ENCODE peak calls at places on chromosomes 6 and 20, in seven cellular contexts. One of them, this sample, is unnamed.

GRCh38 chr6:84764332-84765049 is at the start of gene TBX18:
- DNase-seq in GM12878: no peak
- DNase-seq in GM12892: no peak
- DNase-seq in H1: peak
- DNase-seq in HepG2: peak
- DNase-seq in K562: peak
- DNase-seq in SK-N-SH: peak
- DNase-seq in this sample: no peak

GRCh38 chr20:50405235-50405914 is 104.8 kb upstream of the PTPN1 start:
- DNase-seq in GM12878: no peak
- DNase-seq in GM12892: no peak
- DNase-seq in H1: no peak
- DNase-seq in HepG2: peak
- DNase-seq in K562: no peak
- DNase-seq in SK-N-SH: no peak
- DNase-seq in this sample: no peak

GRCh38 chr6:46947497-46947896 is 25.8 kb upstream of the ADGRF5 start:
- DNase-seq in GM12878: no peak
- DNase-seq in GM12892: no peak
- DNase-seq in H1: no peak
- DNase-seq in HepG2: no peak
- DNase-seq in K562: no peak
- DNase-seq in SK-N-SH: no peak
- DNase-seq in this sample: no peak

GRCh38 chr6:34115396-34116314 is 30.2 kb downstream of the GRM4 start:
- DNase-seq in GM12878: no peak
- DNase-seq in GM12892: peak
- DNase-seq in H1: peak
- DNase-seq in HepG2: no peak
- DNase-seq in K562: peak
- DNase-seq in SK-N-SH: no peak
- DNase-seq in this sample: peak

GRCh38 chr6:95973976-95974375 is 41.8 kb upstream of the FUT9 start:
- DNase-seq in GM12878: no peak
- DNase-seq in GM12892: no peak
- DNase-seq in H1: no peak
- DNase-seq in HepG2: no peak
- DNase-seq in K562: no peak
- DNase-seq in SK-N-SH: no peak
- DNase-seq in this sample: no peak

GRCh38 chr20:9235518-9235917 is 166.6 kb downstream of the PLCB4 start:
- DNase-seq in GM12878: no peak
- DNase-seq in GM12892: no peak
- DNase-seq in H1: no peak
- DNase-seq in HepG2: no peak
- DNase-seq in K562: no peak
- DNase-seq in SK-N-SH: no peak
- DNase-seq in this sample: no peak

GRCh38 chr6:156883497-156884252 is 106.5 kb downstream of the ARID1B start:
- DNase-seq in GM12878: no peak
- DNase-seq in GM12892: no peak
- DNase-seq in H1: no peak
- DNase-seq in HepG2: no peak
- DNase-seq in K562: no peak
- DNase-seq in SK-N-SH: no peak
- DNase-seq in this sample: no peak

GRCh38 chr20:49887251-49887827 is 28.0 kb downstream of the SPATA2 start:
- DNase-seq in GM12878: no peak
- DNase-seq in GM12892: no peak
- DNase-seq in H1: no peak
- DNase-seq in HepG2: no peak
- DNase-seq in K562: no peak
- DNase-seq in SK-N-SH: no peak
- DNase-seq in this sample: no peak

GRCh38 chr6:991192-991591 is 298.3 kb upstream of the EXOC2 start:
- DNase-seq in GM12878: no peak
- DNase-seq in GM12892: no peak
- DNase-seq in H1: no peak
- DNase-seq in HepG2: no peak
- DNase-seq in K562: no peak
- DNase-seq in SK-N-SH: no peak
- DNase-seq in this sample: no peak

GRCh38 chr6:84469144-84469543 is 241.7 kb upstream of the CEP162 start:
- DNase-seq in GM12878: no peak
- DNase-seq in GM12892: no peak
- DNase-seq in H1: no peak
- DNase-seq in HepG2: no peak
- DNase-seq in K562: no peak
- DNase-seq in SK-N-SH: no peak
- DNase-seq in this sample: no peak

GRCh38 chr6:8000080-8001035 is 63.8 kb downstream of the BLOC1S5 start:
- DNase-seq in GM12878: no peak
- DNase-seq in GM12892: no peak
- DNase-seq in H1: no peak
- DNase-seq in HepG2: no peak
- DNase-seq in K562: no peak
- DNase-seq in SK-N-SH: no peak
- DNase-seq in this sample: no peak

DNA sequence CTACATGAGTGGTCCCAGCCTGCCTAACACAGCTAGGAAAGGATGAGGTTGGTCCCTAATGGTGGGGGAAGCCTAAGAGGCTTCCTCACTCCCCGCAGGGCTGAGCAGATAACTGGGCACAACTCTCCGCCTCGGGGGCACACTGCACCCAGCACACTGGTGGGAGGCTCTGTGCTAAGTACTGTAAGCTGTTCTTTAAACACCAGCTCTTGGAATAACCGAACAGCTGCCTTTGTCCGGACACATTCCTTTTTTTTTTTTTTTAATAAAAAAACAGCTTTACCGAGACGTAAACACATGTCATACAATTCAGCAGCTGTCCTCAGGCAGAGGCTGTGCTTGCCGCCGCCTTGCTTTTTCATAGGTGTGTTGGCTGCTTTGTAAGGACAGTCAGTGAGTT is 6.9 kb downstream of the PSMG4 start:
- DNase-seq in GM12878: no peak
- DNase-seq in GM12892: no peak
- DNase-seq in H1: no peak
- DNase-seq in HepG2: no peak
- DNase-seq in K562: no peak
- DNase-seq in SK-N-SH: no peak
- DNase-seq in this sample: no peak
- TF ChIP-seq TAF1 in GM12878: no peak
- TF ChIP-seq TAF1 in GM12892: no peak
- TF ChIP-seq TAF1 in H1: no peak
- TF ChIP-seq TAF1 in HepG2: no peak
- TF ChIP-seq TAF1 in K562: no peak
- TF ChIP-seq TAF1 in SK-N-SH: no peak
- TF ChIP-seq TAF1 in this sample: no peak

GRCh38 chr6:4125500-4125899 is 9.9 kb downstream of the ECI2 start:
- DNase-seq in GM12878: no peak
- DNase-seq in GM12892: no peak
- DNase-seq in H1: no peak
- DNase-seq in HepG2: no peak
- DNase-seq in K562: no peak
- DNase-seq in SK-N-SH: no peak
- DNase-seq in this sample: no peak

GRCh38 chr6:4128748-4129147 is 6.6 kb downstream of the ECI2 start:
- DNase-seq in GM12878: no peak
- DNase-seq in GM12892: no peak
- DNase-seq in H1: no peak
- DNase-seq in HepG2: no peak
- DNase-seq in K562: peak
- DNase-seq in SK-N-SH: no peak
- DNase-seq in this sample: no peak

GRCh38 chr6:4124361-4124760 is 11.0 kb downstream of the ECI2 start:
- DNase-seq in GM12878: no peak
- DNase-seq in GM12892: no peak
- DNase-seq in H1: no peak
- DNase-seq in HepG2: no peak
- DNase-seq in K562: peak
- DNase-seq in SK-N-SH: no peak
- DNase-seq in this sample: no peak

GRCh38 chr6:4128072-4128471 is 7.3 kb downstream of the ECI2 start:
- DNase-seq in GM12878: no peak
- DNase-seq in GM12892: no peak
- DNase-seq in H1: no peak
- DNase-seq in HepG2: no peak
- DNase-seq in K562: no peak
- DNase-seq in SK-N-SH: no peak
- DNase-seq in this sample: no peak

GRCh38 chr6:4125933-4126864 is 9.2 kb downstream of the ECI2 start:
- DNase-seq in GM12878: no peak
- DNase-seq in GM12892: no peak
- DNase-seq in H1: no peak
- DNase-seq in HepG2: peak
- DNase-seq in K562: no peak
- DNase-seq in SK-N-SH: no peak
- DNase-seq in this sample: no peak
- TF ChIP-seq TAF1 in GM12878: no peak
- TF ChIP-seq TAF1 in GM12892: no peak
- TF ChIP-seq TAF1 in H1: no peak
- TF ChIP-seq TAF1 in HepG2: no peak
- TF ChIP-seq TAF1 in K562: no peak
- TF ChIP-seq TAF1 in SK-N-SH: no peak
- TF ChIP-seq TAF1 in this sample: no peak

GRCh38 chr6:30735668-30736314 is 6.7 kb downstream of the FLOT1 start:
- DNase-seq in GM12878: peak
- DNase-seq in GM12892: no peak
- DNase-seq in H1: no peak
- DNase-seq in HepG2: no peak
- DNase-seq in K562: no peak
- DNase-seq in SK-N-SH: no peak
- DNase-seq in this sample: no peak
- TF ChIP-seq TAF1 in GM12878: no peak
- TF ChIP-seq TAF1 in GM12892: no peak
- TF ChIP-seq TAF1 in H1: no peak
- TF ChIP-seq TAF1 in HepG2: no peak
- TF ChIP-seq TAF1 in K562: no peak
- TF ChIP-seq TAF1 in SK-N-SH: no peak
- TF ChIP-seq TAF1 in this sample: no peak

GRCh38 chr6:3247255-3248146 is 11.2 kb upstream of the PSMG4 start:
- DNase-seq in GM12878: no peak
- DNase-seq in GM12892: no peak
- DNase-seq in H1: peak
- DNase-seq in HepG2: peak
- DNase-seq in K562: peak
- DNase-seq in SK-N-SH: peak
- DNase-seq in this sample: no peak
- TF ChIP-seq TAF1 in GM12878: no peak
- TF ChIP-seq TAF1 in GM12892: no peak
- TF ChIP-seq TAF1 in H1: peak
- TF ChIP-seq TAF1 in HepG2: no peak
- TF ChIP-seq TAF1 in K562: no peak
- TF ChIP-seq TAF1 in SK-N-SH: peak
- TF ChIP-seq TAF1 in this sample: no peak

GRCh38 chr20:47687095-47687987 is 97.9 kb downstream of the SULF2 start:
- DNase-seq in GM12878: no peak
- DNase-seq in GM12892: no peak
- DNase-seq in H1: no peak
- DNase-seq in HepG2: no peak
- DNase-seq in K562: no peak
- DNase-seq in SK-N-SH: no peak
- DNase-seq in this sample: no peak

GRCh38 chr20:47686545-47686944 is 98.7 kb downstream of the SULF2 start:
- DNase-seq in GM12878: no peak
- DNase-seq in GM12892: no peak
- DNase-seq in H1: no peak
- DNase-seq in HepG2: no peak
- DNase-seq in K562: no peak
- DNase-seq in SK-N-SH: no peak
- DNase-seq in this sample: no peak

GRCh38 chr20:47682916-47683315 is 102.4 kb downstream of the SULF2 start:
- DNase-seq in GM12878: no peak
- DNase-seq in GM12892: no peak
- DNase-seq in H1: no peak
- DNase-seq in HepG2: no peak
- DNase-seq in K562: no peak
- DNase-seq in SK-N-SH: no peak
- DNase-seq in this sample: no peak

GRCh38 chr20:47681977-47682812 is 103.1 kb downstream of the SULF2 start:
- DNase-seq in GM12878: no peak
- DNase-seq in GM12892: no peak
- DNase-seq in H1: no peak
- DNase-seq in HepG2: peak
- DNase-seq in K562: no peak
- DNase-seq in SK-N-SH: no peak
- DNase-seq in this sample: no peak

GRCh38 chr20:47684306-47685080 is 100.8 kb downstream of the SULF2 start:
- DNase-seq in GM12878: no peak
- DNase-seq in GM12892: no peak
- DNase-seq in H1: no peak
- DNase-seq in HepG2: peak
- DNase-seq in K562: no peak
- DNase-seq in SK-N-SH: no peak
- DNase-seq in this sample: no peak
- TF ChIP-seq TAF1 in GM12878: no peak
- TF ChIP-seq TAF1 in GM12892: no peak
- TF ChIP-seq TAF1 in H1: no peak
- TF ChIP-seq TAF1 in HepG2: no peak
- TF ChIP-seq TAF1 in K562: no peak
- TF ChIP-seq TAF1 in SK-N-SH: no peak
- TF ChIP-seq TAF1 in this sample: no peak

DNA sequence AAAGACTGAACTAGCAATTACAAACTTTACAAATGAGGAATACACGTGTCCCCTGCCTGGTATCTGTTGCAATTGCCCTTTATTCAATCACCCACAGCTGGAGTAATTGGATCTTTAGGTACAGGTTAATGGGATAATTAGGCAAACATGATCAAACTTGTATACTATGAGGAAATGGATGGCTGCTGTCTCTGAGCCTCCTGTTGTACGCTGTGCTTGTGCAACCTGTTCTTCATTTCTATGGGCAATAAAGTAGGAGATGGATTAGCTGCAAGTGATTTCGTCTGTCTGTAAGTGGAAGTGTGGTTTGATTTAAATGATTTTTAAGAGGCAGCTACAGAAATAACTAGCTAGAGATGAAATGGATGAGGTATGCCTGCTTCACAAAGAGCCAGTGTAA is 474.0 kb downstream of the RNF144B start:
- DNase-seq in GM12878: no peak
- DNase-seq in GM12892: no peak
- DNase-seq in H1: no peak
- DNase-seq in HepG2: no peak
- DNase-seq in K562: no peak
- DNase-seq in SK-N-SH: no peak
- DNase-seq in this sample: no peak
- TF ChIP-seq TAF1 in GM12878: no peak
- TF ChIP-seq TAF1 in GM12892: no peak
- TF ChIP-seq TAF1 in H1: no peak
- TF ChIP-seq TAF1 in HepG2: no peak
- TF ChIP-seq TAF1 in K562: no peak
- TF ChIP-seq TAF1 in SK-N-SH: no peak
- TF ChIP-seq TAF1 in this sample: no peak

This sample was measured in GM12891.